ENCODE peak calls at places on chromosomes 12 and 14, in seven cellular contexts. B is neuronal stem cell, L is GM23248, K is H9, Z is HCT116, W is PC-3, Q is neural progenitor cell. Y is an unnamed sample.

GRCh38 chr12:89544027-89544426 is 18.2 kb upstream of the POC1B start:
- DNase-seq in L (no peak), Z (no peak), K (no peak), W (no peak), Q (no peak), B (no peak), Y (no peak)

GRCh38 chr14:93008381-93008780 is 85.4 kb downstream of the CHGA start:
- DNase-seq in B (no peak), W (peak), Z (no peak), K (no peak), L (peak), Q (no peak), Y (no peak)

GRCh38 chr14:94602722-94603121 is 9.5 kb upstream of the SERPINA3 start:
- DNase-seq in B (no peak), Q (no peak), Z (no peak), K (no peak), L (no peak), W (no peak), Y (no peak)

GRCh38 chr12:7293670-7294069 is 10.2 kb upstream of the ACSM4 start:
- DNase-seq in K (no peak), L (no peak), W (no peak), Z (no peak), Q (no peak), B (no peak), Y (peak)

GRCh38 chr12:85509857-85510256 is 229.8 kb downstream of the ALX1 start:
- DNase-seq in L (no peak), K (no peak), W (no peak), B (no peak), Z (no peak), Q (no peak), Y (no peak)

GRCh38 chr12:77060136-77060882 is 5.1 kb downstream of the E2F7 start:
- DNase-seq in L (no peak), Q (no peak), K (no peak), B (no peak), W (no peak), Z (no peak), Y (no peak)

GRCh38 chr14:68466491-68466977 is 326.3 kb downstream of the ZFP36L1 start:
- DNase-seq in Q (no peak), Z (peak), K (no peak), B (no peak), L (peak), W (peak), Y (peak)

GRCh38 chr12:67482751-67483661 is 165.5 kb upstream of the DYRK2 start:
- DNase-seq in L (peak), Q (no peak), K (no peak), W (peak), Z (no peak), B (no peak), Y (peak)

GRCh38 chr14:97456958-97457357 is 659.8 kb downstream of the VRK1 start:
- DNase-seq in K (no peak), Z (no peak), B (no peak), L (no peak), W (peak), Q (no peak), Y (peak)

GRCh38 chr14:35858521-35859209 is 32.5 kb downstream of the BRMS1L start:
- DNase-seq in Q (no peak), W (no peak), B (no peak), Z (no peak), L (peak), K (no peak), Y (no peak)

GRCh38 chr12:75606921-75607320 is 95.5 kb upstream of the KRR1 start:
- DNase-seq in K (no peak), L (no peak), Q (no peak), W (no peak), B (no peak), Z (no peak), Y (no peak)

GRCh38 chr12:131486831-131487230 is 224.1 kb upstream of the SFSWAP start:
- DNase-seq in Q (no peak), W (no peak), K (no peak), Z (no peak), L (no peak), B (no peak), Y (no peak)

GRCh38 chr14:73168691-73169090 is 32.4 kb downstream of the PSEN1 start:
- DNase-seq in B (no peak), L (no peak), K (no peak), W (no peak), Q (no peak), Z (no peak), Y (no peak)

GRCh38 chr14:53409974-53410373 is 256.9 kb upstream of the DDHD1 start:
- DNase-seq in K (no peak), Q (no peak), W (no peak), Z (no peak), L (peak), B (no peak), Y (no peak)

GRCh38 chr12:24839268-24839791 is 109.6 kb downstream of the BCAT1 start:
- DNase-seq in K (no peak), Q (no peak), Z (no peak), W (no peak), L (peak), B (no peak), Y (no peak)

GRCh38 chr14:98185036-98185435 is 1087.0 kb downstream of the BCL11B start:
- DNase-seq in B (no peak), L (no peak), W (no peak), K (no peak), Z (no peak), Q (no peak), Y (no peak)

GRCh38 chr12:76976777-76977465 is 88.4 kb downstream of the E2F7 start:
- DNase-seq in Z (no peak), W (peak), Q (no peak), B (no peak), L (peak), K (no peak), Y (no peak)

GRCh38 chr14:26163761-26164160 is 434.1 kb downstream of the NOVA1 start:
- DNase-seq in Z (no peak), B (no peak), L (peak), W (peak), K (peak), Q (peak), Y (peak)

GRCh38 chr14:87863047-87863446 is 129.9 kb downstream of the GALC start:
- DNase-seq in B (no peak), W (no peak), K (no peak), Z (no peak), L (no peak), Q (no peak), Y (no peak)

GRCh38 chr12:2255301-2255700 is 202.5 kb downstream of the CACNA1C start:
- DNase-seq in Z (no peak), L (no peak), B (no peak), W (no peak), K (no peak), Q (no peak), Y (no peak)

GRCh38 chr12:75480469-75480949 is at the start of gene GLIPR1:
- DNase-seq in Z (no peak), W (peak), K (no peak), Q (peak), L (peak), B (no peak), Y (peak)

GRCh38 chr14:29039171-29039570 is 272.6 kb downstream of the FOXG1 start:
- DNase-seq in B (no peak), K (no peak), Z (no peak), W (peak), Q (no peak), L (peak), Y (no peak)

GRCh38 chr12:132454154-132454948 is 35.6 kb upstream of the FBRSL1 start:
- DNase-seq in B (no peak), Q (no peak), L (no peak), Z (no peak), W (no peak), K (no peak), Y (no peak)

GRCh38 chr12:51631591-51631990 is 40.6 kb downstream of the SCN8A start:
- DNase-seq in B (no peak), L (peak), Z (peak), Q (no peak), K (no peak), W (peak), Y (peak)

GRCh38 chr14:23366163-23366921 is 1.4 kb upstream of the EFS start:
- DNase-seq in W (no peak), Q (peak), Z (no peak), L (peak), K (peak), B (peak), Y (peak)

GRCh38 chr14:23579311-23579630 is 681 bp upstream of the JPH4 start:
- DNase-seq in Q (no peak), Z (no peak), L (no peak), W (no peak), K (no peak), B (no peak), Y (no peak)

GRCh38 chr12:104630230-104630670 is 173.5 kb downstream of the CHST11 start:
- DNase-seq in B (no peak), Z (no peak), Q (peak), W (no peak), L (no peak), K (no peak), Y (no peak)

GRCh38 chr12:62860501-62861156 is 74.3 kb downstream of the PPM1H start:
- DNase-seq in B (no peak), L (no peak), K (no peak), Z (no peak), Q (no peak), W (no peak), Y (no peak)

DNA sequence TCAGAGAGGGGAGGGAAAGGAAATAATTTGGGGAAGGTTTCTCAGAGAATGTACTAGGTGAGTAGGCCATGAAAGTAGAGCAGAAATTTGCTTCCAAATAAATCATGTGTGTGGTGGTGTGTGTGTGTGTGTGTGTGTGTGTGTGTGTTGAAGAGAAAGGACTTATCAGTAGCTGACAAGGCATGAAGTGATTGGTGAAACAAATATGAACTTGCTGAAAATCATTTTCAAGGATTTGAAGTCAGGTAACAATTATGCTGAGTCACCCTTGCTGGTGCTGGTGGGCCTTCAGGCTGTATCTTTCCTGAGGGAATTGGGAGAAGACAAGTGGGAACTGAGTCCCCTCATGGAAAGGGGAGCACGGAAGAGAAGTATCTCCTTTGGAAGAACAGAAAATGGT is 55.5 kb downstream of the HSD17B6 start:
- DNase-seq in Z (no peak), Q (no peak), K (no peak), W (no peak), B (no peak), L (no peak), Y (no peak)
- H2AFZ ChIP-seq in Z (peak), Q (peak), K (no peak), W (peak), B (no peak), L (no peak), Y (no peak)

DNA sequence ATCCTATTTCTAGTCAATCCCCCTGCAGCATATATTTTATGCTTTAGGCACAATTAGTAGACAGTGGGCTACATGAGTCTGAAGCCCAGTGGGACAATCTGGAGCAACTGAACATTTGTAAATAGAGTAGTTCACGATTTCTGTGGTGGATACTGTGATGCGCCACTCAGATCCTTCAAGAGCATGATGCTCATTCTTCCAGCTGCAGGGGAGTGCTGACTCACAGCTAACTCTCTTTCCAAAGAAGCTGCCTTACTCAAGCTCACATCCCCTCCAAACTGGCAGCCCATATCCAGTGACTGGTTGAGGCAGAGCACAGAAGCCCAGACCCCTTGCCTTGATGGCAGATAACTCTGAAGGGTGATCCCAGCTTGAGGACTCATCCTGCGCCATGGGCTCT is 224.2 kb upstream of the EEA1 start:
- DNase-seq in K (no peak), B (no peak), W (peak), Z (no peak), L (peak), Q (no peak), Y (no peak)
- H2AFZ ChIP-seq in K (no peak), B (no peak), W (no peak), Z (no peak), L (no peak), Q (no peak), Y (no peak)

DNA sequence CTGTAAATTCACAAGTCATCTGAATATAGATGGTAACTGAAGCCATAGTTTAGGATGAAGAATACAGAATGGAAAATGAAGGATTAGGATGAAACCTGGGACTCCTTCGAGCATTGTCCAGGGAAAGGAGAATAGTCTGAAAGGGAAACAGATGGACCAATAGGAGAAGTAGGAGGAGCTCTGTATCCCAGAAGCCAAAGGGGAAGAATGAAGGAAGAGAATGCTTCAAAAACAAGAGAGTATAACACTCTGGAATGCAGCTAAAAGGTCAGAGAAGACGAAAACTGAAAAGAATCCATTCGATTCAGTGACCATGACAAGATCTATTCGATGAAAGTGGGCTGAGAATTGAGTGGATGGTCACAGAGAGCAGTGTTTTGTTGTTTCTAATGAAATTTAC is 1.0 kb downstream of the GMFB start:
- DNase-seq in B (no peak), Z (no peak), L (peak), W (peak), Q (peak), K (no peak), Y (peak)
- H2AFZ ChIP-seq in B (peak), Z (no peak), L (peak), W (peak), Q (no peak), K (no peak), Y (peak)

DNA sequence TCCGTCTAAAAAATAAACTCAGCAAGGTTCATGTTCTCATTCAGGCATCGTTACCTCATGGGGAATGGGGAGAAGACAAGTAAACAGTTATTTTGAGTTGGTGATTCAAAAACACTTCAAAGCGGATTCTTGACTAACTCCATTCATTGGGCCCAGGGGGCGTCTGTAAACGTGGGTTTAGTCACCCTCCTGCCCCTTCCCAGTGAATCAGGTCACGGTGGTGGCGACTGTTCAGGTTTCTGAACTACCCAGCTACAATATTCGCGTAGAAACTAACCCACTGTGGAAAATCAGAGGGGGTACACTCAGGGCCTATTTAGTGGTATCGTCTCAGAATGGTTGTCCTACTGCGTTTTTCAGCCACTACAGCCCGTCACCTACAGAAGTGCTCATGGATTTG is 15.2 kb downstream of the OR6S1 start:
- DNase-seq in Z (no peak), W (no peak), L (peak), K (no peak), Q (peak), B (no peak), Y (no peak)
- H2AFZ ChIP-seq in Z (no peak), W (no peak), L (peak), K (no peak), Q (no peak), B (peak), Y (no peak)

GRCh38 chr12:21773263-21773741 is 1.2 kb downstream of the KCNJ8 start:
- DNase-seq in W (peak), B (no peak), L (peak), Z (peak), K (peak), Q (peak), Y (peak)
- H2AFZ ChIP-seq in W (no peak), B (peak), L (peak), Z (no peak), K (no peak), Q (no peak), Y (peak)

GRCh38 chr12:108102363-108102762 is 26.7 kb upstream of the WSCD2 start:
- DNase-seq in L (no peak), K (no peak), Z (no peak), Q (no peak), B (no peak), W (no peak), Y (peak)

GRCh38 chr12:108099778-108100177 is 29.3 kb upstream of the WSCD2 start:
- DNase-seq in Q (no peak), B (no peak), K (no peak), Z (no peak), W (no peak), L (no peak), Y (peak)

GRCh38 chr12:108103517-108103916 is 25.6 kb upstream of the WSCD2 start:
- DNase-seq in Q (no peak), B (no peak), W (no peak), Z (no peak), K (no peak), L (no peak), Y (no peak)

GRCh38 chr12:108103087-108103486 is 26.0 kb upstream of the WSCD2 start:
- DNase-seq in K (no peak), Z (no peak), B (no peak), L (no peak), W (no peak), Q (no peak), Y (no peak)

GRCh38 chr12:108101605-108102175 is 27.4 kb upstream of the WSCD2 start:
- DNase-seq in L (no peak), W (no peak), K (no peak), B (no peak), Q (no peak), Z (no peak), Y (no peak)
- H2AFZ ChIP-seq in L (no peak), W (no peak), K (no peak), B (no peak), Q (no peak), Z (no peak), Y (no peak)

Y was measured in hepatocyte.